ENCODE peak calls at places on chromosomes 6 and 20, in four cellular contexts. One of them, this sample, is unnamed.

GRCh38 chr6:41895300-41896233 is at the start of gene USP49:
- DNase-seq in DND-41: peak
- DNase-seq in cardiac fibroblast: peak
- DNase-seq in astrocyte: peak
- DNase-seq in this sample: peak

GRCh38 chr20:62511915-62512610 is 36.3 kb upstream of the GATA5 start:
- DNase-seq in DND-41: no peak
- DNase-seq in cardiac fibroblast: no peak
- DNase-seq in astrocyte: no peak
- DNase-seq in this sample: no peak

GRCh38 chr20:22654243-22654642 is 69.9 kb upstream of the FOXA2 start:
- DNase-seq in DND-41: no peak
- DNase-seq in cardiac fibroblast: no peak
- DNase-seq in astrocyte: no peak
- DNase-seq in this sample: no peak

GRCh38 chr6:33854572-33855030 is 50.8 kb upstream of the MLN start:
- DNase-seq in DND-41: no peak
- DNase-seq in cardiac fibroblast: no peak
- DNase-seq in astrocyte: no peak
- DNase-seq in this sample: no peak

GRCh38 chr6:139757766-139758655 is 383.6 kb upstream of the CITED2 start:
- DNase-seq in DND-41: no peak
- DNase-seq in cardiac fibroblast: peak
- DNase-seq in astrocyte: peak
- DNase-seq in this sample: no peak

GRCh38 chr6:148416309-148416965 is 73.8 kb downstream of the SASH1 start:
- DNase-seq in DND-41: no peak
- DNase-seq in cardiac fibroblast: no peak
- DNase-seq in astrocyte: no peak
- DNase-seq in this sample: no peak

GRCh38 chr6:151998784-151999183 is 191.3 kb downstream of the ESR1 start:
- DNase-seq in DND-41: no peak
- DNase-seq in cardiac fibroblast: no peak
- DNase-seq in astrocyte: peak
- DNase-seq in this sample: no peak

GRCh38 chr20:49490689-49491088 is 8.2 kb upstream of the KCNB1 start:
- DNase-seq in DND-41: no peak
- DNase-seq in cardiac fibroblast: no peak
- DNase-seq in astrocyte: no peak
- DNase-seq in this sample: no peak

GRCh38 chr20:25233016-25233772 is 14.7 kb upstream of the PYGB start:
- DNase-seq in DND-41: no peak
- DNase-seq in cardiac fibroblast: peak
- DNase-seq in astrocyte: peak
- DNase-seq in this sample: no peak

GRCh38 chr6:37628611-37629320 is 68.9 kb downstream of the MDGA1 start:
- DNase-seq in DND-41: no peak
- DNase-seq in cardiac fibroblast: peak
- DNase-seq in astrocyte: peak
- DNase-seq in this sample: no peak

GRCh38 chr20:6473197-6473596 is 294.3 kb upstream of the BMP2 start:
- DNase-seq in DND-41: no peak
- DNase-seq in cardiac fibroblast: peak
- DNase-seq in astrocyte: peak
- DNase-seq in this sample: no peak

GRCh38 chr6:1770435-1770843 is 160.7 kb downstream of the FOXC1 start:
- DNase-seq in DND-41: peak
- DNase-seq in cardiac fibroblast: no peak
- DNase-seq in astrocyte: peak
- DNase-seq in this sample: no peak

GRCh38 chr6:122995930-122996796 is at the start of gene CLVS2:
- DNase-seq in DND-41: no peak
- DNase-seq in cardiac fibroblast: peak
- DNase-seq in astrocyte: peak
- DNase-seq in this sample: peak

GRCh38 chr6:134247271-134247833 is 70.6 kb downstream of the SGK1 start:
- DNase-seq in DND-41: peak
- DNase-seq in cardiac fibroblast: no peak
- DNase-seq in astrocyte: no peak
- DNase-seq in this sample: no peak

GRCh38 chr6:97049254-97050004 is 124.9 kb downstream of the KLHL32 start:
- DNase-seq in DND-41: no peak
- DNase-seq in cardiac fibroblast: no peak
- DNase-seq in astrocyte: no peak
- DNase-seq in this sample: no peak

GRCh38 chr6:51855310-51856082 is 231.9 kb downstream of the PKHD1 start:
- DNase-seq in DND-41: peak
- DNase-seq in cardiac fibroblast: peak
- DNase-seq in astrocyte: peak
- DNase-seq in this sample: peak

GRCh38 chr6:136411453-136412354 is 122.1 kb upstream of the BCLAF1 start:
- DNase-seq in DND-41: no peak
- DNase-seq in cardiac fibroblast: no peak
- DNase-seq in astrocyte: no peak
- DNase-seq in this sample: no peak

GRCh38 chr6:157644043-157644810 is 178.8 kb upstream of the SNX9 start:
- DNase-seq in DND-41: peak
- DNase-seq in cardiac fibroblast: peak
- DNase-seq in astrocyte: no peak
- DNase-seq in this sample: no peak

GRCh38 chr6:132459605-132459952 is 53.3 kb downstream of the STX7 start:
- DNase-seq in DND-41: no peak
- DNase-seq in cardiac fibroblast: no peak
- DNase-seq in astrocyte: no peak
- DNase-seq in this sample: no peak

GRCh38 chr6:139475231-139475630 is 100.8 kb upstream of the CITED2 start:
- DNase-seq in DND-41: no peak
- DNase-seq in cardiac fibroblast: no peak
- DNase-seq in astrocyte: no peak
- DNase-seq in this sample: no peak

GRCh38 chr6:114354482-114354881 is 11.7 kb upstream of the HS3ST5 start:
- DNase-seq in DND-41: no peak
- DNase-seq in cardiac fibroblast: no peak
- DNase-seq in astrocyte: no peak
- DNase-seq in this sample: no peak

GRCh38 chr6:128554302-128554701 is 33.9 kb upstream of the PTPRK start:
- DNase-seq in DND-41: no peak
- DNase-seq in cardiac fibroblast: peak
- DNase-seq in astrocyte: no peak
- DNase-seq in this sample: no peak
- TF ChIP-seq CTCF in DND-41: no peak
- TF ChIP-seq CTCF in cardiac fibroblast: peak
- TF ChIP-seq CTCF in astrocyte: no peak
- TF ChIP-seq CTCF in this sample: no peak

GRCh38 chr6:99612551-99613397 is 6.1 kb downstream of the PRDM13 start:
- DNase-seq in DND-41: no peak
- DNase-seq in cardiac fibroblast: no peak
- DNase-seq in astrocyte: no peak
- DNase-seq in this sample: no peak

GRCh38 chr6:99613705-99614429 is 7.2 kb downstream of the PRDM13 start:
- DNase-seq in DND-41: no peak
- DNase-seq in cardiac fibroblast: no peak
- DNase-seq in astrocyte: no peak
- DNase-seq in this sample: no peak

GRCh38 chr6:99617131-99617530 is 10.5 kb downstream of the PRDM13 start:
- DNase-seq in DND-41: no peak
- DNase-seq in cardiac fibroblast: no peak
- DNase-seq in astrocyte: no peak
- DNase-seq in this sample: no peak

GRCh38 chr6:99613398-99613704 is 6.7 kb downstream of the PRDM13 start:
- DNase-seq in DND-41: no peak
- DNase-seq in cardiac fibroblast: peak
- DNase-seq in astrocyte: no peak
- DNase-seq in this sample: peak

GRCh38 chr6:99614430-99615161 is 8.0 kb downstream of the PRDM13 start:
- DNase-seq in DND-41: no peak
- DNase-seq in cardiac fibroblast: no peak
- DNase-seq in astrocyte: no peak
- DNase-seq in this sample: no peak
- TF ChIP-seq CTCF in DND-41: no peak
- TF ChIP-seq CTCF in cardiac fibroblast: no peak
- TF ChIP-seq CTCF in astrocyte: no peak
- TF ChIP-seq CTCF in this sample: peak

DNA sequence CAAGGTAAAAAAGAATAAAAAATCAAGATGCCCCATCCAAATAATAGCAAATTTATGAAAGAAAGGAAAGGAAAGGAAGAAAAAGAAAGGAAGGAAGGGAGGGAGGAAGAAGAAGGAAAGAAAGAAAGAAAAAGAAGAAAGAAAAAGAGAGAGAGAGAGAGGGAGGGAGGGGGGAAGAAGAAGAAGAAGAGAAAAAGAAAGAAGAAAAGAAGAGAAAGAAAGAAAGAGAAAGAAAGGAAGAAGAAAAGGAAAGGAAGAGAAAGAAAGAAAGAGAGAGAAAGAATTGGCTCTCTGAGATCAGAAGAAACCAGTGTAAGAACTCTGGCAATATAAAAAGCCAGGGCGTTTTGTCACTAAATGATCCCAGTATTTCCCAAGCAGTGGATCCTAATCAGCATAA is 401.7 kb downstream of the EPHA7 start:
- DNase-seq in DND-41: no peak
- DNase-seq in cardiac fibroblast: no peak
- DNase-seq in astrocyte: no peak
- DNase-seq in this sample: no peak
- TF ChIP-seq CTCF in DND-41: no peak
- TF ChIP-seq CTCF in cardiac fibroblast: no peak
- TF ChIP-seq CTCF in astrocyte: no peak
- TF ChIP-seq CTCF in this sample: no peak

GRCh38 chr6:16712931-16713484 is 48.3 kb downstream of the ATXN1 start:
- DNase-seq in DND-41: no peak
- DNase-seq in cardiac fibroblast: peak
- DNase-seq in astrocyte: peak
- DNase-seq in this sample: no peak
- TF ChIP-seq CTCF in DND-41: no peak
- TF ChIP-seq CTCF in cardiac fibroblast: peak
- TF ChIP-seq CTCF in astrocyte: peak
- TF ChIP-seq CTCF in this sample: peak

GRCh38 chr6:159463440-159463839 is 229.6 kb downstream of the SOD2 start:
- DNase-seq in DND-41: no peak
- DNase-seq in cardiac fibroblast: peak
- DNase-seq in astrocyte: no peak
- DNase-seq in this sample: no peak
- TF ChIP-seq CTCF in DND-41: peak
- TF ChIP-seq CTCF in cardiac fibroblast: peak
- TF ChIP-seq CTCF in astrocyte: peak
- TF ChIP-seq CTCF in this sample: peak

GRCh38 chr6:28771401-28772267 is 152.2 kb downstream of the TRIM27 start:
- DNase-seq in DND-41: peak
- DNase-seq in cardiac fibroblast: no peak
- DNase-seq in astrocyte: no peak
- DNase-seq in this sample: peak
- TF ChIP-seq CTCF in DND-41: peak
- TF ChIP-seq CTCF in cardiac fibroblast: no peak
- TF ChIP-seq CTCF in astrocyte: no peak
- TF ChIP-seq CTCF in this sample: peak

DNA sequence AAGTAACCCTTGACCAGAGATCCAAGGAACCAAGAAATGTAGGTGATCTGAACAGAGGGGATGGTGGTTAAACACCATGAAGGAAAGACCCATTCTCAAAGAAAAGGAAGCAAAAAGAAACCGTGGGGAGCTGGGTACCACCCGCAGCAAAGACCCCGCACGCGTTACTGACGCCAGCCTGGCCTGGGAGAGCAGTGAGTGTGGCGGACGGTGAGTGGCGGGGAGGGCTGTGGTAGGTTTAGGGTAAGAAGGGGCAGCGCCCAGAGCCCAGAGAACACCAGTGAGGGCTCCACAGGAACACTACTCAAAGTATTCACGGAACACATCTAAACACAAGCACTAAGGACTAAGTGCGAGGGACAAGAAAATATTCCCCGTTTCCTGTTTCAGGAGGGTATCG is 4.2 kb downstream of the GMEB2 start:
- DNase-seq in DND-41: no peak
- DNase-seq in cardiac fibroblast: no peak
- DNase-seq in astrocyte: no peak
- DNase-seq in this sample: no peak
- TF ChIP-seq CTCF in DND-41: no peak
- TF ChIP-seq CTCF in cardiac fibroblast: no peak
- TF ChIP-seq CTCF in astrocyte: no peak
- TF ChIP-seq CTCF in this sample: no peak

GRCh38 chr6:119284861-119285521 is 64.6 kb downstream of the MAN1A1 start:
- DNase-seq in DND-41: peak
- DNase-seq in cardiac fibroblast: no peak
- DNase-seq in astrocyte: no peak
- DNase-seq in this sample: peak
- TF ChIP-seq CTCF in DND-41: peak
- TF ChIP-seq CTCF in cardiac fibroblast: peak
- TF ChIP-seq CTCF in astrocyte: no peak
- TF ChIP-seq CTCF in this sample: peak